ENCODE peak calls at places on chromosomes 5 and 9, in seven cellular contexts. One of them, this sample, is unnamed.

GRCh38 chr9:94656190-94656589 is 16.9 kb upstream of the FBP1 start:
- DNase-seq in fibroblast of lung: no peak
- DNase-seq in A549: no peak
- DNase-seq in EL: no peak
- DNase-seq in activated CD8-positive, alpha-beta memory T cell treated with anti-CD3 and anti-CD28 coated beads for 24 hours: peak
- DNase-seq in effector memory CD8-positive, alpha-beta T cell: no peak
- DNase-seq in spleen: peak
- DNase-seq in this sample: no peak

GRCh38 chr9:97315550-97315949 is 8.1 kb downstream of the CCDC180 start:
- DNase-seq in fibroblast of lung: no peak
- DNase-seq in A549: no peak
- DNase-seq in EL: peak
- DNase-seq in activated CD8-positive, alpha-beta memory T cell treated with anti-CD3 and anti-CD28 coated beads for 24 hours: no peak
- DNase-seq in effector memory CD8-positive, alpha-beta T cell: no peak
- DNase-seq in spleen: no peak
- DNase-seq in this sample: no peak

GRCh38 chr9:79572891-79573696 is 1.3 kb downstream of the TLE4 start:
- DNase-seq in fibroblast of lung: peak
- DNase-seq in A549: peak
- DNase-seq in EL: peak
- DNase-seq in activated CD8-positive, alpha-beta memory T cell treated with anti-CD3 and anti-CD28 coated beads for 24 hours: peak
- DNase-seq in effector memory CD8-positive, alpha-beta T cell: peak
- DNase-seq in spleen: peak
- DNase-seq in this sample: no peak

GRCh38 chr9:89153618-89154017 is 25.0 kb downstream of the SHC3 start:
- DNase-seq in fibroblast of lung: peak
- DNase-seq in A549: no peak
- DNase-seq in EL: peak
- DNase-seq in activated CD8-positive, alpha-beta memory T cell treated with anti-CD3 and anti-CD28 coated beads for 24 hours: no peak
- DNase-seq in effector memory CD8-positive, alpha-beta T cell: no peak
- DNase-seq in spleen: no peak
- DNase-seq in this sample: peak

GRCh38 chr5:84862132-84862531 is 477.5 kb upstream of the EDIL3 start:
- DNase-seq in fibroblast of lung: no peak
- DNase-seq in A549: no peak
- DNase-seq in EL: no peak
- DNase-seq in activated CD8-positive, alpha-beta memory T cell treated with anti-CD3 and anti-CD28 coated beads for 24 hours: no peak
- DNase-seq in effector memory CD8-positive, alpha-beta T cell: no peak
- DNase-seq in spleen: no peak
- DNase-seq in this sample: no peak

GRCh38 chr5:86979801-86980510 is 287.7 kb upstream of the RASA1 start:
- DNase-seq in fibroblast of lung: peak
- DNase-seq in A549: no peak
- DNase-seq in EL: peak
- DNase-seq in activated CD8-positive, alpha-beta memory T cell treated with anti-CD3 and anti-CD28 coated beads for 24 hours: no peak
- DNase-seq in effector memory CD8-positive, alpha-beta T cell: no peak
- DNase-seq in spleen: no peak
- DNase-seq in this sample: peak

GRCh38 chr9:38227061-38227540 is 158.1 kb upstream of the SHB start:
- DNase-seq in fibroblast of lung: peak
- DNase-seq in A549: peak
- DNase-seq in EL: peak
- DNase-seq in activated CD8-positive, alpha-beta memory T cell treated with anti-CD3 and anti-CD28 coated beads for 24 hours: peak
- DNase-seq in effector memory CD8-positive, alpha-beta T cell: peak
- DNase-seq in spleen: no peak
- DNase-seq in this sample: peak

GRCh38 chr9:133116346-133117231 is 4.5 kb downstream of the RALGDS start:
- DNase-seq in fibroblast of lung: no peak
- DNase-seq in A549: no peak
- DNase-seq in EL: no peak
- DNase-seq in activated CD8-positive, alpha-beta memory T cell treated with anti-CD3 and anti-CD28 coated beads for 24 hours: no peak
- DNase-seq in effector memory CD8-positive, alpha-beta T cell: no peak
- DNase-seq in spleen: peak
- DNase-seq in this sample: no peak

GRCh38 chr9:128911529-128912035 is 9.2 kb upstream of the PHYHD1 start:
- DNase-seq in fibroblast of lung: peak
- DNase-seq in A549: peak
- DNase-seq in EL: peak
- DNase-seq in activated CD8-positive, alpha-beta memory T cell treated with anti-CD3 and anti-CD28 coated beads for 24 hours: no peak
- DNase-seq in effector memory CD8-positive, alpha-beta T cell: no peak
- DNase-seq in spleen: peak
- DNase-seq in this sample: no peak

GRCh38 chr9:115393976-115394775 is 276.2 kb upstream of the TNC start:
- DNase-seq in fibroblast of lung: peak
- DNase-seq in A549: no peak
- DNase-seq in EL: peak
- DNase-seq in activated CD8-positive, alpha-beta memory T cell treated with anti-CD3 and anti-CD28 coated beads for 24 hours: no peak
- DNase-seq in effector memory CD8-positive, alpha-beta T cell: no peak
- DNase-seq in spleen: no peak
- DNase-seq in this sample: no peak

GRCh38 chr5:16809816-16810502 is 126.1 kb downstream of the MYO10 start:
- DNase-seq in fibroblast of lung: peak
- DNase-seq in A549: no peak
- DNase-seq in EL: peak
- DNase-seq in activated CD8-positive, alpha-beta memory T cell treated with anti-CD3 and anti-CD28 coated beads for 24 hours: no peak
- DNase-seq in effector memory CD8-positive, alpha-beta T cell: no peak
- DNase-seq in spleen: no peak
- DNase-seq in this sample: no peak

GRCh38 chr9:128916204-128916603 is 4.6 kb upstream of the PHYHD1 start:
- DNase-seq in fibroblast of lung: no peak
- DNase-seq in A549: no peak
- DNase-seq in EL: peak
- DNase-seq in activated CD8-positive, alpha-beta memory T cell treated with anti-CD3 and anti-CD28 coated beads for 24 hours: no peak
- DNase-seq in effector memory CD8-positive, alpha-beta T cell: no peak
- DNase-seq in spleen: no peak
- DNase-seq in this sample: no peak

GRCh38 chr5:115962565-115963402 is 509 bp downstream of the LVRN start:
- DNase-seq in fibroblast of lung: peak
- DNase-seq in A549: no peak
- DNase-seq in EL: no peak
- DNase-seq in activated CD8-positive, alpha-beta memory T cell treated with anti-CD3 and anti-CD28 coated beads for 24 hours: peak
- DNase-seq in effector memory CD8-positive, alpha-beta T cell: no peak
- DNase-seq in spleen: peak
- DNase-seq in this sample: no peak

GRCh38 chr9:95055851-95056551 is 261.5 kb downstream of the FANCC start:
- DNase-seq in fibroblast of lung: peak
- DNase-seq in A549: no peak
- DNase-seq in EL: peak
- DNase-seq in activated CD8-positive, alpha-beta memory T cell treated with anti-CD3 and anti-CD28 coated beads for 24 hours: no peak
- DNase-seq in effector memory CD8-positive, alpha-beta T cell: no peak
- DNase-seq in spleen: no peak
- DNase-seq in this sample: peak

GRCh38 chr5:68333649-68334549 is 118.3 kb downstream of the PIK3R1 start:
- DNase-seq in fibroblast of lung: peak
- DNase-seq in A549: peak
- DNase-seq in EL: peak
- DNase-seq in activated CD8-positive, alpha-beta memory T cell treated with anti-CD3 and anti-CD28 coated beads for 24 hours: no peak
- DNase-seq in effector memory CD8-positive, alpha-beta T cell: no peak
- DNase-seq in spleen: no peak
- DNase-seq in this sample: peak

GRCh38 chr5:135271533-135272310 is 127.3 kb downstream of the MACROH2A1 start:
- DNase-seq in fibroblast of lung: peak
- DNase-seq in A549: no peak
- DNase-seq in EL: no peak
- DNase-seq in activated CD8-positive, alpha-beta memory T cell treated with anti-CD3 and anti-CD28 coated beads for 24 hours: no peak
- DNase-seq in effector memory CD8-positive, alpha-beta T cell: no peak
- DNase-seq in spleen: no peak
- DNase-seq in this sample: no peak

GRCh38 chr5:144406463-144406862 is 235.8 kb downstream of the KCTD16 start:
- DNase-seq in fibroblast of lung: no peak
- DNase-seq in A549: no peak
- DNase-seq in EL: no peak
- DNase-seq in activated CD8-positive, alpha-beta memory T cell treated with anti-CD3 and anti-CD28 coated beads for 24 hours: no peak
- DNase-seq in effector memory CD8-positive, alpha-beta T cell: no peak
- DNase-seq in spleen: no peak
- DNase-seq in this sample: no peak

GRCh38 chr9:2016411-2017208 is 1.5 kb downstream of the SMARCA2 start:
- DNase-seq in fibroblast of lung: peak
- DNase-seq in A549: peak
- DNase-seq in EL: peak
- DNase-seq in activated CD8-positive, alpha-beta memory T cell treated with anti-CD3 and anti-CD28 coated beads for 24 hours: peak
- DNase-seq in effector memory CD8-positive, alpha-beta T cell: peak
- DNase-seq in spleen: peak
- DNase-seq in this sample: peak

This sample was measured in COLO829.